ENCODE peak calls at places on chromosomes 3 and 15, in eight cellular contexts. M, E, H, U, N, T, C and F are unnamed samples.

GRCh38 chr3:126124148-126124868 is 40.4 kb upstream of the SLC41A3 start:
- DNase-seq in M (no peak), E (no peak), H (no peak), U (no peak), N (peak), T (peak), C (no peak), F (peak)

GRCh38 chr3:196554205-196554604 is 14.1 kb downstream of the WDR53 start:
- DNase-seq in M (peak), E (no peak), H (no peak), U (no peak), N (no peak), T (no peak), C (no peak), F (no peak)

GRCh38 chr3:152043620-152044019 is 170.2 kb downstream of the SUCNR1 start:
- DNase-seq in M (no peak), E (no peak), H (no peak), U (no peak), N (no peak), T (no peak), C (no peak), F (no peak)

GRCh38 chr3:73723596-73723995 is 98.9 kb upstream of the PDZRN3 start:
- DNase-seq in M (no peak), E (no peak), H (no peak), U (no peak), N (no peak), T (no peak), C (no peak), F (no peak)

GRCh38 chr3:69948246-69948862 is 51.2 kb upstream of the SAMMSON start:
- DNase-seq in M (peak), E (no peak), H (no peak), U (no peak), N (no peak), T (no peak), C (no peak), F (no peak)

GRCh38 chr15:73683624-73684536 is at the start of gene CD276:
- DNase-seq in M (peak), E (peak), H (no peak), U (peak), N (peak), T (peak), C (peak), F (peak)

GRCh38 chr3:98681486-98681885 is 81.7 kb upstream of the ST3GAL6 start:
- DNase-seq in M (no peak), E (no peak), H (no peak), U (no peak), N (no peak), T (no peak), C (no peak), F (no peak)

GRCh38 chr3:54188176-54188791 is 65.9 kb downstream of the CACNA2D3 start:
- DNase-seq in M (peak), E (peak), H (no peak), U (no peak), N (no peak), T (peak), C (peak), F (no peak)

GRCh38 chr3:45655906-45656305 is 33.3 kb upstream of the SACM1L start:
- DNase-seq in M (no peak), E (no peak), H (no peak), U (no peak), N (no peak), T (no peak), C (no peak), F (no peak)

GRCh38 chr3:16307832-16308531 is 43.0 kb downstream of the OXNAD1 start:
- DNase-seq in M (no peak), E (no peak), H (no peak), U (no peak), N (no peak), T (no peak), C (no peak), F (no peak)

GRCh38 chr3:23685484-23686258 is 120.1 kb upstream of the UBE2E1 start:
- DNase-seq in M (peak), E (peak), H (peak), U (no peak), N (peak), T (no peak), C (no peak), F (peak)

GRCh38 chr3:160128086-160128485 is 97.1 kb upstream of the C3orf80 start:
- DNase-seq in M (no peak), E (no peak), H (no peak), U (no peak), N (no peak), T (no peak), C (no peak), F (no peak)

GRCh38 chr3:188241072-188241471 is 87.1 kb downstream of the LPP start:
- DNase-seq in M (no peak), E (no peak), H (no peak), U (peak), N (no peak), T (no peak), C (no peak), F (no peak)

GRCh38 chr3:184491011-184491576 is 70.5 kb upstream of the EPHB3 start:
- DNase-seq in M (no peak), E (no peak), H (no peak), U (no peak), N (no peak), T (no peak), C (no peak), F (no peak)

GRCh38 chr3:149783576-149783975 is 8.8 kb downstream of the ANKUB1 start:
- DNase-seq in M (peak), E (peak), H (no peak), U (no peak), N (no peak), T (no peak), C (no peak), F (no peak)

GRCh38 chr15:99485153-99485947 is 80.4 kb upstream of the MEF2A start:
- DNase-seq in M (no peak), E (no peak), H (no peak), U (no peak), N (no peak), T (no peak), C (no peak), F (peak)

GRCh38 chr3:42653560-42654330 is at the start of gene ZBTB47:
- DNase-seq in M (peak), E (no peak), H (no peak), U (no peak), N (peak), T (no peak), C (no peak), F (no peak)

GRCh38 chr3:73621388-73621787 is 3.4 kb downstream of the PDZRN3 start:
- DNase-seq in M (no peak), E (no peak), H (no peak), U (peak), N (no peak), T (no peak), C (no peak), F (no peak)

GRCh38 chr3:125062904-125063618 is 7.3 kb upstream of the HEG1 start:
- DNase-seq in M (no peak), E (peak), H (peak), U (no peak), N (no peak), T (no peak), C (peak), F (no peak)

GRCh38 chr3:41683666-41684350 is 278.1 kb downstream of the ULK4 start:
- DNase-seq in M (no peak), E (no peak), H (no peak), U (no peak), N (no peak), T (no peak), C (no peak), F (no peak)

GRCh38 chr15:33028495-33028894 is 166.0 kb downstream of the FMN1 start:
- DNase-seq in M (no peak), E (no peak), H (no peak), U (no peak), N (no peak), T (no peak), C (no peak), F (no peak)

GRCh38 chr3:23455775-23456174 is 252.6 kb downstream of the UBE2E2 start:
- DNase-seq in M (peak), E (no peak), H (no peak), U (no peak), N (no peak), T (no peak), C (no peak), F (no peak)

GRCh38 chr3:39819517-39820298 is 10.3 kb downstream of the MYRIP start:
- DNase-seq in M (no peak), E (no peak), H (no peak), U (no peak), N (no peak), T (no peak), C (no peak), F (no peak)

GRCh38 chr3:46372492-46373359 is 2.0 kb downstream of the CCR5 start:
- DNase-seq in M (peak), E (no peak), H (no peak), U (no peak), N (no peak), T (no peak), C (no peak), F (no peak)

GRCh38 chr3:119085070-119085439 is 50.4 kb upstream of the IGSF11 start:
- DNase-seq in M (no peak), E (no peak), H (no peak), U (no peak), N (no peak), T (no peak), C (no peak), F (no peak)
- TF ChIP-seq CTCF in M (no peak), E (no peak), H (peak), U (no peak), N (no peak), T (peak), C (no peak), F (no peak)

GRCh38 chr3:174439621-174440349 is 419.3 kb upstream of the NAALADL2 start:
- DNase-seq in M (peak), E (peak), H (peak), U (no peak), N (no peak), T (no peak), C (no peak), F (no peak)

GRCh38 chr3:174442317-174442682 is 416.8 kb upstream of the NAALADL2 start:
- DNase-seq in M (no peak), E (no peak), H (no peak), U (no peak), N (no peak), T (no peak), C (no peak), F (no peak)

GRCh38 chr3:174440350-174440716 is 418.8 kb upstream of the NAALADL2 start:
- DNase-seq in M (peak), E (no peak), H (no peak), U (no peak), N (no peak), T (no peak), C (no peak), F (no peak)

GRCh38 chr3:174440741-174441587 is 418.2 kb upstream of the NAALADL2 start:
- DNase-seq in M (peak), E (peak), H (peak), U (peak), N (peak), T (peak), C (peak), F (peak)

GRCh38 chr3:174441588-174442316 is 417.4 kb upstream of the NAALADL2 start:
- DNase-seq in M (peak), E (no peak), H (no peak), U (no peak), N (no peak), T (no peak), C (no peak), F (no peak)
- TF ChIP-seq CTCF in M (no peak), E (no peak), H (no peak), U (no peak), N (no peak), T (no peak), C (no peak), F (no peak)

DNA sequence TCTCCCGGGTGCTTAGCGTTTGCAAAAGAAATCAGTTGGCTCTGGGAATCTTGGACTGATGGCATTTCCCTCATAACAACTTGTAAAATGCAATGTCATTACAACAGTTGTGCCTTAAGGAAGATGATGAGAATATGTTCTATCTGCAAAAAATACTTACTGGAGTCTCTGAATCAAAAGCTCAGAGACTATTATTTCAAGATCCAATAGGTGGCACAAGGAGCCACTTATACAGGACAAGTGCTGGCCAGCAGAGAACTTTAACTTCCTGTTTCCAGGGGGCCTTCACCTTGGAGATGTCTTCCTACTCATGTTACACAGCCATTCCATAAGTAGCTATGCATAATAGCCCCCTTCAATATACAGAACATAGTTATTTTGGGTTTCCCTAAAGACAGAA is 8.9 kb upstream of the RPS27L start:
- DNase-seq in M (peak), E (no peak), H (no peak), U (no peak), N (no peak), T (no peak), C (no peak), F (no peak)
- TF ChIP-seq CTCF in M (peak), E (no peak), H (no peak), U (no peak), N (no peak), T (no peak), C (no peak), F (peak)

GRCh38 chr3:106570426-106570825 is 701.6 kb upstream of the CBLB start:
- DNase-seq in M (no peak), E (no peak), H (no peak), U (no peak), N (no peak), T (no peak), C (no peak), F (no peak)

GRCh38 chr3:106560451-106560966 is 691.7 kb upstream of the CBLB start:
- DNase-seq in M (peak), E (peak), H (no peak), U (no peak), N (no peak), T (no peak), C (no peak), F (no peak)

GRCh38 chr3:106566277-106566676 is 697.5 kb upstream of the CBLB start:
- DNase-seq in M (peak), E (no peak), H (no peak), U (no peak), N (no peak), T (peak), C (no peak), F (no peak)
- TF ChIP-seq CTCF in M (no peak), E (peak), H (no peak), U (no peak), N (no peak), T (no peak), C (no peak), F (peak)

DNA sequence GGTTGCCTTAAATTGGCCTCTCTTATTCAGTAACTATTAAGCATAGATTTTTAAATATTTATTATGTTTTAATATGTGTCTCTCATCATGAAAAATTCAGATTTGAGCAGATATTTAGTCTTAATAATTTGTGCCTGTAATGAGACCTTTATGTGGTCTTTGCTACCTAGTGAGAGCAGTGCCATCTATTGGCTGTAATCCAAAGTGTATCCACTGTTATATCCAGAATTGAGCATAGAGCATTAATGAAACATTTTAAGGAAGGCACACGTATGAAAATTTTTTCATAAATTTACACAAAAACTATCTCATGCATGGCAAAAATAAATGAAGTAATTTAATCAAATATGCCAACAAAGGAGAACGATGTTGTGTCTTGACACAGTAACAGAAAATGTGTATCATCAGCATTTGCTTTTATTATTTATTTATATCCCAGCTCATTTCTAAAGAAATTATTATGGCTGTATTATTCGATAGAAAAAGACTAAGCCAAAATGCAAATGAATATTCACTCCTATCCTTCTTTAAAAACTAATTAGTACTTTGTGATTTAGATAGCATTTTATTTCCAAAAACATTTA is 203.5 kb downstream of the RSRC1 start:
- DNase-seq in M (peak), E (peak), H (peak), U (no peak), N (no peak), T (no peak), C (no peak), F (no peak)
- TF ChIP-seq CTCF in M (peak), E (peak), H (peak), U (peak), N (no peak), T (peak), C (peak), F (peak)

DNA sequence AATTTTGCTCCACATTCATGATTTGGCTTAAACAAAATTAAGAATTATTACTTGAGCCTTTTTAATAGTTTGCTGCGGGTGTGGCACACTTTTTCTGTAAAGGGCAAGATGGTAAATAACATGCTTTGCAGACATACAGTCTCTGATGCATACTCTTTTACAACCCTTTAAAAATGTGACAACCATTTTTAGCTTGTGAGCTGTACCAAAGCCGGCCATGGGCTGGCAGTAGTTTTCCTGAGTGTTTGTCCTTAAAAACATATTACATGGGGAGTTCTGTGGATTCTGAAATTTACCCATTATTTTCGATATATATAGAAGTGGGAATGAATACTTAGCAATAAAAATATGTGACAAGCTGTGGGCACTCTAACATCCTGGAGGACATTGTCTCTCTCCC is 163.4 kb downstream of the FNDC3B start:
- DNase-seq in M (no peak), E (no peak), H (no peak), U (no peak), N (no peak), T (no peak), C (no peak), F (no peak)
- TF ChIP-seq CTCF in M (no peak), E (no peak), H (peak), U (no peak), N (no peak), T (no peak), C (no peak), F (peak)

GRCh38 chr15:62549345-62549970 is 384.4 kb upstream of the C2CD4B start:
- DNase-seq in M (peak), E (peak), H (peak), U (peak), N (no peak), T (peak), C (no peak), F (no peak)
- TF ChIP-seq CTCF in M (peak), E (peak), H (peak), U (peak), N (peak), T (peak), C (peak), F (peak)

GRCh38 chr3:58292866-58293265 is 13.2 kb upstream of the RPP14 start:
- DNase-seq in M (no peak), E (no peak), H (no peak), U (no peak), N (no peak), T (no peak), C (no peak), F (no peak)

GRCh38 chr3:58285334-58285733 is 20.7 kb upstream of the RPP14 start:
- DNase-seq in M (no peak), E (no peak), H (no peak), U (no peak), N (no peak), T (no peak), C (no peak), F (no peak)

GRCh38 chr3:58287354-58287753 is 18.7 kb upstream of the RPP14 start:
- DNase-seq in M (no peak), E (no peak), H (no peak), U (no peak), N (no peak), T (no peak), C (no peak), F (peak)

GRCh38 chr3:58291671-58292338 is 14.2 kb upstream of the RPP14 start:
- DNase-seq in M (no peak), E (no peak), H (no peak), U (no peak), N (no peak), T (no peak), C (no peak), F (no peak)

GRCh38 chr3:58288011-58288728 is 17.9 kb upstream of the RPP14 start:
- DNase-seq in M (peak), E (no peak), H (no peak), U (no peak), N (no peak), T (no peak), C (no peak), F (peak)
- TF ChIP-seq CTCF in M (peak), E (no peak), H (no peak), U (no peak), N (no peak), T (no peak), C (no peak), F (no peak)

DNA sequence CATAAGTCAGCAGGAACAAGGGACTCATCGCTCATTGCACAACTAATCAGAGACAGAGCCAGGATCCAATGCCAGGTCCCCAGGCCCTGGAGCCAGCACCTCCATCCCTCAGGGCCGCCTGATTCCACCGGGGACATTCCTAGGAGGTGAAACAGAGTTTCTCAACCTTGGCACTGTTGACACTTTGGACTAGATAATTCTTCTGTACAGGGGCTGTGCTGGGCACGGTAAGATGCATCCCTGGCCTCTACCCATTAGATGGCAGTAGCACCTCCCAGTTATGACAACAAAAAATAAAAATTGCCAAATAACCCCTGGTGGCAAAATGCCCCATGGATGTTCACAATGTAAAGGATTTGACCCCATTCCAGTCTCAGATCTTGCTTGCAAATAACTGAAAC is 127.7 kb downstream of the MTHFS start:
- DNase-seq in M (peak), E (peak), H (no peak), U (no peak), N (no peak), T (no peak), C (no peak), F (peak)
- TF ChIP-seq CTCF in M (peak), E (peak), H (peak), U (no peak), N (no peak), T (no peak), C (no peak), F (peak)